ENCODE peak calls at places on chromosomes 4 and X, in ten cellular contexts. K is AG08395; Y is ureter; A is fibroblast of the aortic adventitia; C is activated T-helper 1 cell treated with anti-CD3 and anti-CD28 coated beads, Interleukin-2, amount 50 U/mL, for 16 hours; B is Calu3; I is stimulated activated CD4-positive, alpha-beta T cell treated with anti-CD3 and anti-CD28 coated beads, Interleukin-1b, Interleukin-23, amount 100 ng/mL, for 48 hours; U is heart right ventricle; X is foreskin melanocyte; S is upper lobe of right lung. Z is an unnamed sample.

GRCh38 chrX:83416273-83416672 is 91.8 kb upstream of the POU3F4 start:
- DNase-seq in K (no peak), Y (no peak), A (no peak), C (no peak), B (no peak), I (no peak), U (no peak), X (no peak), S (no peak), Z (no peak)

GRCh38 chrX:20116575-20117240 is at the start of gene MAP7D2:
- DNase-seq in K (no peak), Y (no peak), A (no peak), C (no peak), B (peak; percentile 11), I (no peak), U (no peak), X (no peak), S (no peak), Z (no peak)

GRCh38 chrX:1465261-1466231 is 12.8 kb upstream of the ASMTL start:
- DNase-seq in K (no peak), Y (peak; percentile 40), A (no peak), C (no peak), B (no peak), I (no peak), U (peak; percentile 2), X (no peak), S (peak; percentile 52), Z (no peak)

GRCh38 chr4:185020293-185020808 is 2.1 kb downstream of the HELT start:
- DNase-seq in K (no peak), Y (no peak), A (peak; percentile 9), C (no peak), B (no peak), I (no peak), U (no peak), X (peak; percentile 21), S (no peak), Z (no peak)

GRCh38 chr4:16875487-16875886 is 23.0 kb downstream of the LDB2 start:
- DNase-seq in K (peak; percentile 84), Y (no peak), A (peak; percentile 91), C (no peak), B (no peak), I (no peak), U (no peak), X (no peak), S (no peak), Z (no peak)

GRCh38 chr4:6633091-6633906 is 7.2 kb upstream of the MRFAP1 start:
- DNase-seq in K (no peak), Y (no peak), A (peak; percentile 60), C (no peak), B (no peak), I (no peak), U (no peak), X (no peak), S (no peak), Z (peak; percentile 32)

GRCh38 chr4:40254961-40255721 is 58.3 kb downstream of the RHOH start:
- DNase-seq in K (peak; percentile 20), Y (no peak), A (peak; percentile 36), C (no peak), B (no peak), I (peak; percentile 53), U (no peak), X (peak; percentile 10), S (no peak), Z (no peak)

GRCh38 chrX:8755813-8756212 is 23.9 kb upstream of the ANOS1 start:
- DNase-seq in K (no peak), Y (no peak), A (no peak), C (no peak), B (no peak), I (no peak), U (no peak), X (no peak), S (no peak), Z (no peak)

GRCh38 chr4:41069268-41069667 is 145.1 kb downstream of the APBB2 start:
- DNase-seq in K (no peak), Y (no peak), A (no peak), C (no peak), B (no peak), I (no peak), U (no peak), X (no peak), S (no peak), Z (no peak)

GRCh38 chrX:37423864-37424569 is 74.9 kb downstream of the PRRG1 start:
- DNase-seq in K (no peak), Y (no peak), A (peak; percentile 36), C (no peak), B (no peak), I (no peak), U (no peak), X (no peak), S (no peak), Z (no peak)

GRCh38 chr4:126572264-126572663 is 1060.5 kb upstream of the INTU start:
- DNase-seq in K (no peak), Y (no peak), A (no peak), C (no peak), B (no peak), I (no peak), U (no peak), X (no peak), S (no peak), Z (no peak)

GRCh38 chr4:121182296-121182695 is 18.2 kb upstream of the TNIP3 start:
- DNase-seq in K (peak; percentile 35), Y (no peak), A (peak; percentile 29), C (no peak), B (no peak), I (no peak), U (no peak), X (no peak), S (no peak), Z (no peak)

GRCh38 chrX:84907324-84907946 is 96.2 kb upstream of the APOOL start:
- DNase-seq in K (peak; percentile 2), Y (no peak), A (peak; percentile 14), C (no peak), B (no peak), I (no peak), U (no peak), X (no peak), S (no peak), Z (no peak)

GRCh38 chrX:51178352-51178751 is 154.3 kb upstream of the NUDT10 start:
- DNase-seq in K (no peak), Y (no peak), A (no peak), C (no peak), B (no peak), I (no peak), U (no peak), X (no peak), S (no peak), Z (no peak)

GRCh38 chr4:145552181-145552822 is 66.9 kb upstream of the MMAA start:
- DNase-seq in K (no peak), Y (no peak), A (no peak), C (no peak), B (no peak), I (no peak), U (no peak), X (no peak), S (no peak), Z (no peak)

GRCh38 chrX:110418220-110418856 is 59.7 kb downstream of the RTL9 start:
- DNase-seq in K (peak; percentile 68), Y (peak; percentile 52), A (peak; percentile 69), C (no peak), B (peak; percentile 38), I (no peak), U (peak; percentile 3), X (no peak), S (peak; percentile 60), Z (no peak)

GRCh38 chr4:2364654-2365053 is 53.8 kb downstream of the ZFYVE28 start:
- DNase-seq in K (peak; percentile 88), Y (no peak), A (peak; percentile 57), C (peak; percentile 52), B (no peak), I (peak; percentile 66), U (peak; percentile 24), X (peak; percentile 33), S (peak; percentile 80), Z (peak; percentile 56)

GRCh38 chrX:133985164-133986007 is at the start of gene GPC3:
- DNase-seq in K (no peak), Y (no peak), A (no peak), C (peak; percentile 10), B (peak; percentile 55), I (peak; percentile 18), U (no peak), X (no peak), S (peak; percentile 63), Z (peak; percentile 21)